ENCODE peak calls at places on chromosomes 4 and X, in four cellular contexts. G, W, V and M are unnamed samples.
A peak's percentile ranks its signal among the peaks of the same experiment; 100 is the strongest.

GRCh38 chr4:113272523-113272922 is 223.1 kb downstream of the ANK2 start:
- DNase-seq in G (no peak), W (no peak), V (no peak), M (no peak)

GRCh38 chr4:181957088-181957487 is 286.1 kb upstream of the TENM3 start:
- DNase-seq in G (peak; percentile 34), W (peak; percentile 90), V (peak; percentile 82), M (peak; percentile 58)

GRCh38 chrX:4239650-4240540 is 526.4 kb upstream of the PRKX start:
- DNase-seq in G (no peak), W (no peak), V (no peak), M (no peak)

GRCh38 chr4:2289311-2289954 is 27.5 kb upstream of the MXD4 start:
- DNase-seq in G (no peak), W (no peak), V (no peak), M (no peak)

GRCh38 chrX:107849747-107850478 is 24.2 kb downstream of the MID2 start:
- DNase-seq in G (no peak), W (no peak), V (peak; percentile 19), M (no peak)

GRCh38 chrX:145673851-145674250 is 143.8 kb upstream of the SLITRK2 start:
- DNase-seq in G (no peak), W (no peak), V (no peak), M (no peak)

GRCh38 chr4:186700746-186701145 is 22.9 kb downstream of the FAT1 start:
- DNase-seq in G (no peak), W (peak; percentile 86), V (peak; percentile 90), M (peak; percentile 89)

GRCh38 chrX:115592997-115593734 is 32.2 kb downstream of the PLS3 start:
- DNase-seq in G (no peak), W (peak; percentile 48), V (peak; percentile 54), M (peak; percentile 76)

GRCh38 chr4:14188214-14188613 is 560.7 kb upstream of the BOD1L1 start:
- DNase-seq in G (no peak), W (no peak), V (no peak), M (no peak)

GRCh38 chr4:5069916-5070315 is 18.6 kb downstream of the STK32B start:
- DNase-seq in G (no peak), W (no peak), V (no peak), M (no peak)

GRCh38 chr4:77859256-77859655 is 3.4 kb upstream of the MRPL1 start:
- DNase-seq in G (no peak), W (no peak), V (no peak), M (no peak)

GRCh38 chr4:133157460-133158160 is 8.5 kb downstream of the PCDH10 start:
- DNase-seq in G (no peak), W (peak; percentile 27), V (no peak), M (no peak)

GRCh38 chr4:4662230-4662629 is 120.4 kb upstream of the STX18 start:
- DNase-seq in G (no peak), W (no peak), V (no peak), M (no peak)

GRCh38 chrX:15493118-15494082 is at the start of gene PIR:
- DNase-seq in G (peak; percentile 45), W (peak; percentile 78), V (peak; percentile 80), M (peak; percentile 83)

GRCh38 chrX:3232262-3232950 is 114.0 kb downstream of the MXRA5 start:
- DNase-seq in G (no peak), W (peak; percentile 60), V (peak; percentile 28), M (peak; percentile 4)

GRCh38 chrX:107701493-107702121 is 73.3 kb downstream of the PRPS1 start:
- DNase-seq in G (no peak), W (no peak), V (no peak), M (no peak)

GRCh38 chrX:56089376-56089775 is 142.8 kb upstream of the KLF8 start:
- DNase-seq in G (no peak), W (no peak), V (no peak), M (no peak)

GRCh38 chr4:128228021-128228571 is 59.5 kb downstream of the PGRMC2 start:
- DNase-seq in G (no peak), W (peak; percentile 47), V (no peak), M (no peak)

GRCh38 chrX:28586291-28586690 is 955 bp upstream of the IL1RAPL1 start:
- DNase-seq in G (peak; percentile 13), W (peak; percentile 42), V (no peak), M (peak; percentile 59)

GRCh38 chrX:94937491-94937890 is 1263.5 kb downstream of the FAM133A start:
- DNase-seq in G (no peak), W (no peak), V (no peak), M (no peak)

GRCh38 chrX:38465686-38466085 is 95.7 kb upstream of the TSPAN7 start:
- DNase-seq in G (no peak), W (no peak), V (no peak), M (no peak)
- H3K4me3 ChIP-seq in G (no peak overlapping the region), W (no peak overlapping the region), V (no peak overlapping the region), M (no peak overlapping the region)

GRCh38 chr4:156344397-156344796 is 390.7 kb upstream of the CTSO start:
- DNase-seq in G (no peak), W (no peak), V (no peak), M (no peak)
- TF ChIP-seq CTCF in G (no peak), W (no peak), V (no peak), M (no peak)

GRCh38 chr4:88101165-88101564 is 57.3 kb downstream of the ABCG2 start:
- DNase-seq in G (no peak), W (no peak), V (no peak), M (no peak)

GRCh38 chr4:88097301-88097700 is 61.1 kb downstream of the ABCG2 start:
- DNase-seq in G (no peak), W (no peak), V (peak; percentile 62), M (no peak)

GRCh38 chr4:88102029-88102428 is 56.4 kb downstream of the ABCG2 start:
- DNase-seq in G (no peak), W (no peak), V (no peak), M (no peak)

GRCh38 chr4:88097781-88098180 is 60.7 kb downstream of the ABCG2 start:
- DNase-seq in G (no peak), W (no peak), V (peak; percentile 31), M (no peak)

GRCh38 chr4:88098993-88099752 is 59.3 kb downstream of the ABCG2 start:
- DNase-seq in G (no peak), W (no peak), V (no peak), M (no peak)
- H3K4me3 ChIP-seq in G (no peak overlapping the region), W (no peak overlapping the region), V (no peak overlapping the region), M (no peak overlapping the region)

DNA sequence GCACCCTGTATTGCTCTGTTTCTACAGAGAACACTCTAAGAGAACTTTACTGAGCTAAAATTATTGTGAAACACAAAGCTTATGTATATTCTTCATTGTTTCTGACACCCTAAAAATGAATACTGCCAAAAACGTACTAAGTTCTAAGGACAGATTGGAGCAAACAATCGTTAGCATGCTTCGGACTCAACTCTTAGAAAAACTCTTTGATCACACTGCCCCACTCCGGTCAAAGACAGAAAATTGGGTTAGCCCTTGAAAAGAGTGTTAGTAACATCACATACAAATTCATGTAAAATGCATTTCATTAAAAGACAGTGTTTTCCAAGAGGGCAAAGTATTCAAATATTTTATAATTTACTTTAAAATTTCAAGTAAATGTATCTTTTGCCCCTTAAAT is 177.4 kb downstream of the DCHS2 start:
- DNase-seq in G (no peak), W (peak; percentile 25), V (peak; percentile 75), M (peak; percentile 40)
- TF ChIP-seq CTCF in G (no peak), W (peak; percentile 19), V (peak; percentile 50), M (peak; percentile 16)

GRCh38 chr4:47145630-47146029 is 114.3 kb downstream of the GABRB1 start:
- DNase-seq in G (peak; percentile 67), W (peak; percentile 75), V (peak; percentile 35), M (peak; percentile 80)
- H3K4me3 ChIP-seq in G (no peak overlapping the region), W (no peak overlapping the region), V (no peak overlapping the region), M (no peak overlapping the region)

GRCh38 chr4:147616849-147617172 is 386 bp upstream of the TMEM184C start:
- DNase-seq in G (no peak), W (no peak), V (no peak), M (no peak)

GRCh38 chr4:147617841-147618421 is 734 bp downstream of the TMEM184C start:
- DNase-seq in G (no peak), W (no peak), V (no peak), M (no peak)

GRCh38 chr4:147620315-147620714 is 3.1 kb downstream of the TMEM184C start:
- DNase-seq in G (no peak), W (no peak), V (no peak), M (no peak)

GRCh38 chr4:147617173-147617840 is at the start of gene TMEM184C:
- DNase-seq in G (peak; percentile 84), W (peak; percentile 96), V (peak; percentile 89), M (peak; percentile 95)
- TF ChIP-seq CTCF in G (peak; percentile 24), W (peak; percentile 17), V (no peak), M (no peak)

DNA sequence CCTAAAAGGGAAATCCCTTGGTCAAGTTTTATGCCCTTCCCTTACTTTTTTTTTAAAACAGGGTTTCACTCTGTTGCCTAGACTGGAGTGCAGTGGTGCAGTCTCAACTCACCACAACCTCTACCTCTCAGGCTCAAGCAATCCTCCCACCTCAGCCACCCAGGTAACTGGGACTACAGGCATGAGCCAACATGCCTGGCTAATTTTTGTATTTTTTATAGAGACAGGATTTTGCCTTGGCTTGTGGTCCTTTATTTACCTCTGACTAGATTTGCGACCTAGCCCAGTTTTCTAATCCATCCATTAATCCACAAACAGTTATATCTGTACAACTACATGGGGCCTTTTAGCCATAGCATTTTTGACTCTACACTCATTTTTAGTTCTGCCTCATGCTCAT is 23.7 kb downstream of the CDS1 start:
- DNase-seq in G (no peak), W (no peak), V (no peak), M (no peak)
- H3K4me3 ChIP-seq in G (no peak overlapping the region), W (no peak overlapping the region), V (no peak overlapping the region), M (no peak overlapping the region)

DNA sequence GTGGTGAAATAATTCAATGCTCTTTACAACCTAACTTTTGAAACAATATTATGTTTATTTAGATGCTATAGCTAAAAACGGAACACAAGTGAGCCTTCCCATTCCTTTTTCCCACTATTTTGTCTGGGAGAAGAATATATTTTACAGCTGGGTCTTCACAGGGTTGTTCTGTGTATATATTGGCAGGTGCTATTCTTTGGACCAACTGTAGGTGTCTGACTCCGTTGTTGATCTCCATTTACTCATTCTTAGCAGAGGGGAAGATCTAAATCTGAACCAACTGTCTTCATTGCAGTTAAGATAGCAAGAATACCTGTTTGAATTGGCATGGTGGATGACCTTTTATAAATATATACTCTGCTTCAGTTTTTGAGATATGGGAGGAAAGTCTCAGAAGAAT is 257.4 kb downstream of the CFAP299 start:
- DNase-seq in G (no peak), W (no peak), V (no peak), M (no peak)
- TF ChIP-seq CTCF in G (no peak), W (peak; percentile 23), V (no peak), M (no peak)